ENCODE peak calls at places on chromosomes 16 and 17, in six cellular contexts. R, V, W, A, Z and U are unnamed samples.

GRCh38 chr16:51151951-51152663 is 1.0 kb upstream of the SALL1 start:
- DNase-seq in V (peak), A (peak), R (no peak), W (peak), Z (peak), U (peak)

GRCh38 chr17:15952048-15952532 is 7.2 kb downstream of the ADORA2B start:
- DNase-seq in Z (no peak), W (no peak), A (no peak), V (no peak), R (no peak), U (no peak)

GRCh38 chr16:57661936-57662906 is 5.9 kb upstream of the ADGRG3 start:
- DNase-seq in V (no peak), W (no peak), Z (no peak), R (no peak), A (no peak), U (no peak)

GRCh38 chr17:45241315-45242011 is 19.8 kb downstream of the FMNL1 start:
- DNase-seq in W (no peak), A (no peak), Z (peak), R (no peak), V (no peak), U (no peak)

GRCh38 chr17:18143044-18143936 is 34.7 kb downstream of the MYO15A start:
- DNase-seq in A (no peak), Z (peak), V (peak), W (peak), R (no peak), U (no peak)

GRCh38 chr16:47873434-47873833 is 282.4 kb downstream of the ABCC12 start:
- DNase-seq in Z (no peak), W (no peak), A (no peak), V (peak), R (no peak), U (no peak)

GRCh38 chr16:73172621-73173312 is 124.8 kb upstream of the ZFHX3 start:
- DNase-seq in V (no peak), R (peak), A (peak), W (peak), Z (peak), U (peak)

GRCh38 chr17:55116440-55116914 is 147.9 kb downstream of the STXBP4 start:
- DNase-seq in V (peak), A (peak), Z (no peak), R (no peak), W (peak), U (no peak)

GRCh38 chr16:56610609-56611111 is 2.3 kb downstream of the MT2A start:
- DNase-seq in V (no peak), R (no peak), W (peak), Z (no peak), A (peak), U (no peak)

GRCh38 chr16:26816885-26817571 is 249.7 kb upstream of the C16orf82 start:
- DNase-seq in Z (no peak), R (no peak), W (no peak), A (no peak), V (no peak), U (no peak)

GRCh38 chr17:42674755-42675347 is 1.9 kb downstream of the PLEKHH3 start:
- DNase-seq in A (no peak), W (no peak), Z (no peak), V (no peak), R (no peak), U (no peak)

GRCh38 chr16:69382421-69382820 is 3.4 kb downstream of the TERF2 start:
- DNase-seq in V (no peak), Z (peak), A (no peak), W (no peak), R (no peak), U (no peak)

DNA sequence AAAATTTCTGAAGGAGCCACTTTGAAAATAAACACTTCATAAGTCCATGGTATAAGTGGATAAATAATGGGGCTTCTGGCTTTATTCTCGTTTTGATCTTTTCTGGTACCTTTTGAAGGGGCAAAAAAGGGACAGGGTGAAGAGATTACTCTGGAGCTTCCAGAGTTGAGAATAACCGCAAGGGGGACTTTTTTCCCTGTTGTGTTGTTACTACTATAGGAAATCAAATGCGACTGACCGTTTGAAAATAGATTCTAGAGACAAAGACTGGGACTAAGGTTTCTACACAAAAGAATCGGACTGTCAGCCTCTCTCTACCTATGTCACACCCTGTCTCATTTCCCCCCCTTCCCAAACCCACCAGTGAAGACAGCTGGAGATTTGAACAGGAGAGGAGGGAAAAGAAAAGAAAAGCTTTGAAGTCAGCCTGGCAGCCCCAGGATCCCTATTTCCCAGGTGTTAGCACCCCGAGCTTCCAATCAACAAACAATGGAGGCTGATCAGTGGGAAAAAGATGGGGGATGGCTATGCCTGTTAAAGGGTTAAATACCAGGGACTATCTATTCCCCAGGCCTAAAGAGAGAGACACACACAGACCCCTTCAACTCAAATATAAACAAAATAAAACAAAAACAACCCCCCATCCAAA is 8.3 kb downstream of the HOXB4 start:
- DNase-seq in W (no peak), V (no peak), R (no peak), A (peak), Z (no peak), U (no peak)
- H3K4me3 ChIP-seq in W (no peak), V (no peak), R (no peak), A (peak), Z (no peak), U (no peak)

GRCh38 chr17:9054611-9055010 is 33.3 kb downstream of the NTN1 start:
- DNase-seq in Z (no peak), A (no peak), V (no peak), W (no peak), R (no peak), U (no peak)
- H3K4me3 ChIP-seq in Z (no peak), A (no peak), V (no peak), W (no peak), R (no peak), U (no peak)

GRCh38 chr17:2853722-2854580 is 57.7 kb downstream of the RAP1GAP2 start:
- DNase-seq in R (no peak), A (no peak), W (no peak), V (no peak), Z (peak), U (peak)

GRCh38 chr17:2853111-2853721 is 57.0 kb downstream of the RAP1GAP2 start:
- DNase-seq in R (no peak), Z (peak), W (peak), A (peak), V (no peak), U (peak)

GRCh38 chr17:2851615-2852014 is 55.4 kb downstream of the RAP1GAP2 start:
- DNase-seq in V (no peak), R (no peak), A (no peak), W (no peak), Z (no peak), U (no peak)

GRCh38 chr17:2852211-2852610 is 56.0 kb downstream of the RAP1GAP2 start:
- DNase-seq in A (no peak), Z (no peak), R (no peak), V (no peak), W (no peak), U (no peak)

GRCh38 chr17:2852729-2853110 is 56.5 kb downstream of the RAP1GAP2 start:
- DNase-seq in Z (no peak), R (no peak), A (no peak), W (no peak), V (no peak), U (no peak)
- H3K4me3 ChIP-seq in Z (peak), R (peak), A (peak), W (peak), V (no peak), U (peak)

GRCh38 chr16:13070268-13070667 is 168.9 kb downstream of the SHISA9 start:
- DNase-seq in A (no peak), W (no peak), R (no peak), V (no peak), Z (no peak), U (no peak)
- H3K4me3 ChIP-seq in A (no peak), W (no peak), R (no peak), V (no peak), Z (no peak), U (no peak)

DNA sequence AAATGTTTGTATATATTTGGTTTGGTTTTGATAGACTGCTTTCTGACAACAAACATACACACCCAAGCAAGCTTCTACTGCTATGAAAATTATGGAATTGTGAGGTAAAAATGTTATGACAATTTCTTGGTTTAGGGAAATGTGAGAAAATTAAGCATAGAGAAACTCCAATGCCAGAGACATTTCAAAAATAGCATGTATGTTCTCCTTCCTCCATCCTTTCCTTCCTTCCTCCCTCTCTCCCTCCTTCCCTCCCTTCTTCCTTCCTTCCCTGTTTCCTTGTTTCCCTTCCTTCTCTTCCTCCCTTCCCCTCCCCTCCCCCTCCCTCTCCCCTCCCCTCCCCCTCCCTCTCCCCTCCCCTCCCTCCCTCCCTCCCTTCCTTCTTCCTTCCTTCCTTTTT is 14.9 kb downstream of the KCNJ2 start:
- DNase-seq in W (no peak), V (no peak), A (no peak), R (no peak), Z (no peak), U (no peak)
- H3K4me3 ChIP-seq in W (no peak), V (no peak), A (no peak), R (no peak), Z (no peak), U (no peak)

DNA sequence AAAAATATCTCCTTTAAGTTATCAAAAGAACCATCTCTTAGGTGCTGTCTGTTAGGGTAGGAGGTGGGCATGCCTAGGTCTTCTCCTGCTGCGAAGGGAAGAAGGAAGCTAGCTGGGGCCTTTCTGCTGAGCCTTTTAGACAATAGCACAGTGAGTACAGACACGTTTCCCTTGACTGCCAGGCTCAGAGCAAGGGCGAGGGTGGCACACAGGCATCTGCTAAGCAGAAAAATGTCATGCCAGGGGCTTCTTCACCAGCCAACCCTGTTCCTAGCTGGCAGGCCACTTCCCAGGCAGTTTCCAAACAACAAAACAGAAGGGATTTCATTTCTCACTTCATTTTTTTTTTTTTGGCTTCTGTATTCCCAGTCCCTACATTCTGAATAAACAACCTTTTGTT is 168.1 kb upstream of the MAF start:
- DNase-seq in R (no peak), V (no peak), A (no peak), Z (no peak), W (no peak), U (no peak)
- H3K4me3 ChIP-seq in R (no peak), V (peak), A (no peak), Z (no peak), W (no peak), U (peak)

GRCh38 chr16:24748242-24748641 is 18.8 kb downstream of the TNRC6A start:
- DNase-seq in V (no peak), W (peak), A (peak), R (peak), Z (no peak), U (peak)
- H3K4me3 ChIP-seq in V (no peak), W (no peak), A (no peak), R (no peak), Z (no peak), U (no peak)

GRCh38 chr17:81652901-81653771 is 3.2 kb downstream of the PDE6G start:
- DNase-seq in W (no peak), A (no peak), V (no peak), Z (no peak), R (no peak), U (no peak)
- H3K4me3 ChIP-seq in W (no peak), A (no peak), V (peak), Z (no peak), R (no peak), U (no peak)

GRCh38 chr17:34121311-34121710 is 133.8 kb upstream of the CCL2 start:
- DNase-seq in A (no peak), W (no peak), R (no peak), V (no peak), Z (no peak), U (no peak)
- H3K4me3 ChIP-seq in A (no peak), W (no peak), R (no peak), V (no peak), Z (no peak), U (no peak)

DNA sequence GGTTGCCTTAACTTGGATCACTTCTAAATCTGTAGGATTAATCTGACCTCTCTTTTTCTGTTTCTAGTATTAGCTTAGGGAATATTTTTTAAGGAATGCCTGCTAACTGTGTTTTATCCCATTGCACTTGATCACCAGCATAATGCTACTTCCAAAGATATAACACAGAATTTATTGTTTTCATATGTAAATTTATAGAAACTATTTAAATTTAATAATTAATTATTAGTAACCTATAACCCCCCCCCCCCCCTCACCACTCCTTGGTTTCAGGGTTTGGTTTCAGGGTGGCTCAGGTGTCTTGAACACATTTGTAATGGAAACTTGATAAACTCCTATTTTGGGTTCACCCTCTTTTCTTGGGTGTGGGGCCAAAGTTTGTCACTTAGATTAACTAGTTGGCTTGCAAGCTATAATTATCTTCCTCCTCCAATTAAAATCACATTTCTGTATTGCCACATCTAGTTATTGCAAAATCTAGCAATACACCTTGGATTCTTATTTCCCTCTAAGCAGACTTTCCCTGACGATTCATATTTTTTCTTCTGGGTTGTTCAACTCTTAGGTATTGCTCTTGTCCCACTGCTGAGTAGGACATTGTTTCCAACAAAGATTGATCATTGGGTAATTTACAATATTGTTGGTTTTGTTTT is 18.3 kb downstream of the KRT12 start:
- DNase-seq in W (no peak), A (no peak), V (no peak), Z (no peak), R (no peak), U (no peak)
- H3K4me3 ChIP-seq in W (no peak), A (no peak), V (no peak), Z (no peak), R (no peak), U (no peak)